ENCODE peak calls at places on chromosomes 2 and 18, in six cellular contexts. S, H, M, O, W and Z are unnamed samples.

GRCh38 chr2:45980161-45980852 is 316.9 kb upstream of the EPAS1 start:
- DNase-seq in S (no peak), H (no peak), M (no peak), O (no peak), W (no peak), Z (no peak)

GRCh38 chr18:22914633-22915032 is 18.5 kb upstream of the RBBP8 start:
- DNase-seq in S (no peak), H (no peak), M (no peak), O (no peak), W (no peak), Z (peak)

GRCh38 chr2:217958206-217958888 is 44.4 kb downstream of the TNS1 start:
- DNase-seq in S (no peak), H (no peak), M (no peak), O (no peak), W (no peak), Z (no peak)

GRCh38 chr2:2014251-2014761 is 270.0 kb upstream of the PXDN start:
- DNase-seq in S (no peak), H (peak), M (no peak), O (no peak), W (no peak), Z (peak)

GRCh38 chr2:158034198-158034831 is 67.4 kb upstream of the UPP2 start:
- DNase-seq in S (peak), H (peak), M (no peak), O (peak), W (peak), Z (peak)

GRCh38 chr2:127193164-127193947 is 26.7 kb downstream of the CYP27C1 start:
- DNase-seq in S (no peak), H (no peak), M (no peak), O (peak), W (no peak), Z (no peak)

GRCh38 chr2:144801325-144801724 is 281.4 kb upstream of the ZEB2 start:
- DNase-seq in S (no peak), H (no peak), M (no peak), O (peak), W (no peak), Z (no peak)

GRCh38 chr18:11983592-11983991 is 2.3 kb downstream of the IMPA2 start:
- DNase-seq in S (peak), H (no peak), M (no peak), O (no peak), W (peak), Z (peak)

GRCh38 chr2:43268066-43268971 is 41.9 kb upstream of the ZFP36L2 start:
- DNase-seq in S (no peak), H (no peak), M (no peak), O (no peak), W (peak), Z (no peak)

GRCh38 chr2:45014016-45014702 is 4.9 kb upstream of the SIX2 start:
- DNase-seq in S (peak), H (no peak), M (no peak), O (no peak), W (no peak), Z (peak)

GRCh38 chr2:111202266-111203040 is 81.7 kb downstream of the BCL2L11 start:
- DNase-seq in S (no peak), H (no peak), M (no peak), O (peak), W (peak), Z (no peak)

GRCh38 chr18:37335337-37335736 is 230.3 kb downstream of the CELF4 start:
- DNase-seq in S (peak), H (no peak), M (no peak), O (no peak), W (no peak), Z (peak)

GRCh38 chr2:55003706-55004639 is 46.3 kb downstream of the RTN4 start:
- DNase-seq in S (no peak), H (no peak), M (no peak), O (no peak), W (no peak), Z (no peak)

GRCh38 chr2:140880573-140880972 is 1250.2 kb downstream of the LRP1B start:
- DNase-seq in S (no peak), H (no peak), M (no peak), O (peak), W (peak), Z (no peak)

GRCh38 chr2:204292439-204292838 is 252.8 kb upstream of the PARD3B start:
- DNase-seq in S (no peak), H (no peak), M (no peak), O (no peak), W (no peak), Z (no peak)

GRCh38 chr2:50650398-50650810 is 381.5 kb downstream of the NRXN1 start:
- DNase-seq in S (no peak), H (peak), M (no peak), O (no peak), W (no peak), Z (no peak)
- H2BK15ac ChIP-seq in S (no peak), H (no peak), M (no peak), O (no peak), W (no peak), Z (no peak)

DNA sequence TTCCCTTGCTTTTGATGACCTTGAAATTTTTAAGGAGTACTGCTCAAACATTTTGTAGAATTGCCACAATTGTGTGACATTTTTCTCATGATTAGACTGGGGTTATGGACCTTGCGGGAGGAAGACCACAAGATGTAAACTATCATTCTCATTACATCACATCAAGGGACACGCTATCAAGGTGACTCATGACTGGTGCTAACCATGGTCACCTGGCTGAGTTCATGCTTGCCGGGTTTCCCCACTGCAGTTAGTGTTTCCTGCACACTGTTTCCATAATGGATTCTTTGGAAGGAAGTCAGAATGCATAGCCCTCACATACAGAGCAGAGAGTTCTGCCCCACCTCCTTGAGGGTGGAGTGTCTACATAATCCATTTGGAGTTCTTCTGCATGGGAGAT is 6.2 kb downstream of the MC2R start:
- DNase-seq in S (no peak), H (no peak), M (no peak), O (no peak), W (no peak), Z (no peak)
- H2BK15ac ChIP-seq in S (no peak), H (no peak), M (no peak), O (no peak), W (no peak), Z (no peak)

GRCh38 chr2:205778326-205778725 is 96.0 kb downstream of the NRP2 start:
- DNase-seq in S (no peak), H (no peak), M (no peak), O (no peak), W (no peak), Z (no peak)
- H2BK15ac ChIP-seq in S (no peak), H (no peak), M (no peak), O (no peak), W (no peak), Z (no peak)

GRCh38 chr2:160614391-160614790 is 120.8 kb upstream of the RBMS1 start:
- DNase-seq in S (no peak), H (no peak), M (no peak), O (peak), W (peak), Z (no peak)
- H2BK15ac ChIP-seq in S (no peak), H (no peak), M (no peak), O (peak), W (no peak), Z (no peak)

DNA sequence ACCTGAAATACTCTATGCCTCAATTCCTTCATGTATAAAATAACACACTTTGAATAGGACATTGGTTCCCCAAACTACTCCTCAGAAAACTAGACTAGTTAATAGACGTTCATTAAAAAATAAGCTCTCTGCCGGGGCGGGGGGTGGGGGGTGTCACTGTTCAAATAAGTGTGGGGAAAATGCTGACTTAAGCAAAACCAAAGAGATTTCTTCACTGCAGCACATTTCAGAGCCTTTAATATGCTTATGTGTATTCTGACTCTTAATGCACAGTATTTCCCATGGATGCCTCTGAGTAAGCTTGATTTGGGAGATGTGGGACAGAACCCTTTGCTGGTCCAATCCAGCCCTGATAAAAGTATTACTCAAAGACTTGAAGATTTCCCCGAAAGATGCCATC is 93.2 kb downstream of the LYPD6 start:
- DNase-seq in S (no peak), H (no peak), M (no peak), O (no peak), W (no peak), Z (no peak)
- H2BK15ac ChIP-seq in S (no peak), H (no peak), M (no peak), O (no peak), W (no peak), Z (no peak)

GRCh38 chr2:10188211-10188610 is 65.7 kb downstream of the RRM2 start:
- DNase-seq in S (no peak), H (no peak), M (no peak), O (peak), W (peak), Z (peak)

GRCh38 chr2:10188729-10189305 is 66.3 kb downstream of the RRM2 start:
- DNase-seq in S (no peak), H (no peak), M (no peak), O (no peak), W (no peak), Z (no peak)

GRCh38 chr2:10190737-10191532 is 68.4 kb downstream of the RRM2 start:
- DNase-seq in S (no peak), H (no peak), M (no peak), O (no peak), W (no peak), Z (no peak)

GRCh38 chr2:10191554-10191953 is 69.0 kb downstream of the RRM2 start:
- DNase-seq in S (no peak), H (no peak), M (no peak), O (no peak), W (no peak), Z (no peak)

DNA sequence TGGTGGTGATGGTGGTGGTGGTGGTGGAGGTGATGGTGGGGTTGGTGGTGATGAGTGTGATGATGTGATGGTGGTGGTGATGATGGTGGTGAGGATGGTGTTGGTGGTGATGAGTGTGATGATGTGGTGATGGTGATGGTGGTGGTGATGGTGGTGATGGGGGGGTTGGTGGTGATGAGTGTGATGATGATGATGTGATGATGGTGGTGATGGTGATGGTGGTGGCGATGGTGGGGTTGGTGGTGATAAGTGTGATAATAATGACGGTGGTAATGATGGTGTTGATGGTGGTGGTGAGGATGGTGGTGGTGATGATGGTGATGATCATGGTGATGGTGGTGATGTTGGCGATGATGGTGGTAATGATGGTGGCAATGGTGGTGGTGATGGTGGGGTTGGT is 67.7 kb downstream of the RRM2 start:
- DNase-seq in S (no peak), H (no peak), M (no peak), O (no peak), W (no peak), Z (no peak)
- H2BK15ac ChIP-seq in S (no peak), H (no peak), M (no peak), O (no peak), W (no peak), Z (no peak)

GRCh38 chr2:215451012-215451756 is 15.3 kb upstream of the FN1 start:
- DNase-seq in S (no peak), H (no peak), M (no peak), O (no peak), W (no peak), Z (no peak)
- H2BK15ac ChIP-seq in S (no peak), H (no peak), M (no peak), O (no peak), W (no peak), Z (no peak)

GRCh38 chr2:65030933-65031332 is 25.3 kb upstream of the CEP68 start:
- DNase-seq in S (no peak), H (no peak), M (no peak), O (no peak), W (no peak), Z (no peak)

GRCh38 chr2:65035544-65035943 is 20.7 kb upstream of the CEP68 start:
- DNase-seq in S (no peak), H (no peak), M (no peak), O (no peak), W (no peak), Z (no peak)

GRCh38 chr2:65032016-65032975 is 23.9 kb upstream of the CEP68 start:
- DNase-seq in S (no peak), H (no peak), M (no peak), O (no peak), W (no peak), Z (no peak)

GRCh38 chr2:65031341-65032015 is 24.7 kb upstream of the CEP68 start:
- DNase-seq in S (peak), H (no peak), M (no peak), O (no peak), W (no peak), Z (no peak)

DNA sequence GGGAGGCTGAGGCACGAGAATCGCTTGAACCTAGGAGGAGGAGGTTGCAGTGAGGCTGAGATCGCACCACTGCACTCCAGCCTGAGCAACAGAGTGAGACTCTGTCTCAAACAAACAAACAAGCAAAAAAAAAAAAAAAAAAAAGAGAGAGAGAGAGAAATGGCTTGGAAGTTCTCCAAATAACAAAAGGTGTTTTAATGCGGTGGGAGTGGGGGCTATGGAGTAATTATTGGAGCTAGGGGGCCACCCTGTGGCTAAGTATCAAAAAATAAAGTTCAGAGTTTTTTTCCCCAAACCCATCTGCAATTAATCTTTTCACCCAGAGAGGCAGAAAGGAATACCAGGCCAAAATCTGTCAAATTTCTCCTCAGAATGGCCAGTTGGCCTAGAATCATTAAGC is 23.0 kb upstream of the CEP68 start:
- DNase-seq in S (no peak), H (no peak), M (no peak), O (no peak), W (peak), Z (peak)
- H2BK15ac ChIP-seq in S (no peak), H (no peak), M (no peak), O (no peak), W (no peak), Z (no peak)

GRCh38 chr2:191567229-191567628 is 110.7 kb upstream of the NABP1 start:
- DNase-seq in S (no peak), H (no peak), M (no peak), O (no peak), W (no peak), Z (no peak)

GRCh38 chr2:191566347-191566746 is 111.6 kb upstream of the NABP1 start:
- DNase-seq in S (peak), H (peak), M (peak), O (peak), W (peak), Z (peak)

GRCh38 chr2:191572319-191572718 is 105.6 kb upstream of the NABP1 start:
- DNase-seq in S (no peak), H (no peak), M (no peak), O (no peak), W (no peak), Z (no peak)

GRCh38 chr2:191571163-191571769 is 106.7 kb upstream of the NABP1 start:
- DNase-seq in S (no peak), H (no peak), M (no peak), O (peak), W (peak), Z (peak)

GRCh38 chr2:191569025-191569424 is 108.9 kb upstream of the NABP1 start:
- DNase-seq in S (peak), H (no peak), M (no peak), O (no peak), W (no peak), Z (peak)
- H2BK15ac ChIP-seq in S (no peak), H (no peak), M (no peak), O (no peak), W (no peak), Z (no peak)

GRCh38 chr2:12935726-12936125 is 219.0 kb downstream of the TRIB2 start:
- DNase-seq in S (no peak), H (no peak), M (no peak), O (no peak), W (no peak), Z (no peak)

GRCh38 chr2:12935226-12935625 is 218.5 kb downstream of the TRIB2 start:
- DNase-seq in S (no peak), H (no peak), M (no peak), O (no peak), W (peak), Z (peak)

GRCh38 chr2:12941203-12941602 is 224.5 kb downstream of the TRIB2 start:
- DNase-seq in S (no peak), H (no peak), M (no peak), O (no peak), W (no peak), Z (no peak)
- H2BK15ac ChIP-seq in S (no peak), H (no peak), M (no peak), O (no peak), W (no peak), Z (no peak)